ENCODE peak calls at places on chromosomes 12 and 14, in nine cellular contexts. B, J, G, S, V, E, Z, U and W are unnamed samples.

GRCh38 chr12:49413796-49414195 is 46.5 kb downstream of the SPATS2 start:
- DNase-seq in B (no peak), V (peak; percentile 51), G (no peak), J (no peak), E (no peak), Z (no peak), U (no peak), S (no peak), W (no peak)

GRCh38 chr14:95258754-95259593 is 60.7 kb downstream of the CLMN start:
- DNase-seq in S (no peak), Z (no peak), V (no peak), G (no peak), J (no peak), U (no peak), E (no peak), B (no peak), W (no peak)

GRCh38 chr12:28909291-28909690 is 239.8 kb upstream of the FAR2 start:
- DNase-seq in U (no peak), J (no peak), E (no peak), V (peak; percentile 46), B (no peak), G (no peak), S (no peak), Z (no peak), W (no peak)

GRCh38 chr12:113138826-113139225 is 3.3 kb upstream of the RASAL1 start:
- DNase-seq in S (no peak), V (no peak), G (no peak), U (no peak), Z (no peak), J (no peak), E (no peak), B (no peak), W (no peak)

GRCh38 chr12:3172124-3173007 is 95.2 kb downstream of the TSPAN9 start:
- DNase-seq in Z (no peak), B (no peak), J (no peak), V (no peak), U (no peak), S (no peak), E (no peak), G (no peak), W (no peak)

GRCh38 chr12:47222592-47222959 is 142.8 kb upstream of the AMIGO2 start:
- DNase-seq in E (no peak), J (no peak), G (no peak), Z (no peak), V (no peak), B (no peak), S (no peak), U (no peak), W (no peak)

GRCh38 chr12:115423546-115423987 is 739.6 kb upstream of the TBX3 start:
- DNase-seq in B (no peak), V (no peak), J (no peak), S (no peak), U (no peak), G (no peak), E (no peak), Z (no peak), W (no peak)

GRCh38 chr12:15984963-15985362 is 73.8 kb downstream of the DERA start:
- DNase-seq in U (no peak), G (no peak), E (no peak), J (no peak), S (no peak), V (no peak), Z (no peak), B (no peak), W (no peak)

GRCh38 chr14:24693941-24694507 is 60.0 kb upstream of the GZMB start:
- DNase-seq in Z (no peak), G (no peak), U (no peak), B (no peak), E (no peak), V (no peak), S (no peak), J (no peak), W (no peak)

GRCh38 chr12:57006809-57007475 is 596 bp upstream of the ZBTB39 start:
- DNase-seq in J (no peak), G (no peak), U (no peak), B (no peak), V (no peak), Z (no peak), S (no peak), E (no peak), W (no peak)

GRCh38 chr14:75138492-75138891 is 11.6 kb upstream of the NEK9 start:
- DNase-seq in V (no peak), Z (no peak), J (no peak), U (no peak), E (no peak), S (peak; percentile 41), B (no peak), G (no peak), W (no peak)

GRCh38 chr14:72685456-72685855 is 208.4 kb downstream of the DPF3 start:
- DNase-seq in U (no peak), B (no peak), Z (no peak), G (no peak), J (no peak), E (no peak), S (no peak), V (no peak), W (no peak)